ENCODE peak calls at places on chromosome 7, in nine cellular contexts. One of them, this sample, is unnamed.
A peak's percentile ranks its signal among the peaks of the same experiment; 100 is the strongest.

GRCh38 chr7:29196191-29196590 is 1.6 kb downstream of the CHN2 start:
- DNase-seq in kidney glomerular epithelial cell: no peak
- DNase-seq in germinal center: no peak
- DNase-seq in AG09319: no peak
- DNase-seq in Calu3: no peak
- DNase-seq in AG08396: no peak
- DNase-seq in pons: peak; percentile 46
- DNase-seq in stimulated activated CD8-positive, alpha-beta memory T cell treated with anti-CD3 and anti-CD28 coated beads, Interleukin-2, amount 100 ng/mL, for 48 hours: no peak
- DNase-seq in activated CD8-positive, alpha-beta memory T cell treated with anti-CD3 and anti-CD28 coated beads, Interleukin-2, amount 50 U/mL, for 4 hours: no peak
- DNase-seq in this sample: no peak

GRCh38 chr7:44595934-44596635 is 10.3 kb upstream of the OGDH start:
- DNase-seq in AG08396: no peak
- DNase-seq in activated CD8-positive, alpha-beta memory T cell treated with anti-CD3 and anti-CD28 coated beads, Interleukin-2, amount 50 U/mL, for 4 hours: no peak
- DNase-seq in AG09319: no peak
- DNase-seq in germinal center: no peak
- DNase-seq in kidney glomerular epithelial cell: peak; percentile 26
- DNase-seq in Calu3: no peak
- DNase-seq in stimulated activated CD8-positive, alpha-beta memory T cell treated with anti-CD3 and anti-CD28 coated beads, Interleukin-2, amount 100 ng/mL, for 48 hours: no peak
- DNase-seq in pons: no peak
- DNase-seq in this sample: no peak

GRCh38 chr7:44385384-44386138 is 60.2 kb upstream of the CAMK2B start:
- DNase-seq in germinal center: no peak
- DNase-seq in kidney glomerular epithelial cell: peak; percentile 29
- DNase-seq in AG09319: no peak
- DNase-seq in Calu3: no peak
- DNase-seq in activated CD8-positive, alpha-beta memory T cell treated with anti-CD3 and anti-CD28 coated beads, Interleukin-2, amount 50 U/mL, for 4 hours: no peak
- DNase-seq in AG08396: no peak
- DNase-seq in stimulated activated CD8-positive, alpha-beta memory T cell treated with anti-CD3 and anti-CD28 coated beads, Interleukin-2, amount 100 ng/mL, for 48 hours: no peak
- DNase-seq in pons: peak; percentile 28
- DNase-seq in this sample: no peak

GRCh38 chr7:35353481-35353880 is 99.6 kb upstream of the TBX20 start:
- DNase-seq in pons: no peak
- DNase-seq in Calu3: no peak
- DNase-seq in germinal center: no peak
- DNase-seq in AG09319: no peak
- DNase-seq in stimulated activated CD8-positive, alpha-beta memory T cell treated with anti-CD3 and anti-CD28 coated beads, Interleukin-2, amount 100 ng/mL, for 48 hours: no peak
- DNase-seq in kidney glomerular epithelial cell: no peak
- DNase-seq in AG08396: no peak
- DNase-seq in activated CD8-positive, alpha-beta memory T cell treated with anti-CD3 and anti-CD28 coated beads, Interleukin-2, amount 50 U/mL, for 4 hours: no peak
- DNase-seq in this sample: no peak

GRCh38 chr7:5397657-5398237 is 25.9 kb downstream of the TNRC18 start:
- DNase-seq in germinal center: no peak
- DNase-seq in Calu3: no peak
- DNase-seq in AG09319: no peak
- DNase-seq in stimulated activated CD8-positive, alpha-beta memory T cell treated with anti-CD3 and anti-CD28 coated beads, Interleukin-2, amount 100 ng/mL, for 48 hours: no peak
- DNase-seq in kidney glomerular epithelial cell: no peak
- DNase-seq in activated CD8-positive, alpha-beta memory T cell treated with anti-CD3 and anti-CD28 coated beads, Interleukin-2, amount 50 U/mL, for 4 hours: no peak
- DNase-seq in pons: no peak
- DNase-seq in AG08396: no peak
- DNase-seq in this sample: no peak

GRCh38 chr7:142866361-142867096 is 11.7 kb downstream of the EPHB6 start:
- DNase-seq in germinal center: no peak
- DNase-seq in AG08396: peak; percentile 53
- DNase-seq in pons: no peak
- DNase-seq in Calu3: peak; percentile 74
- DNase-seq in kidney glomerular epithelial cell: peak; percentile 11
- DNase-seq in activated CD8-positive, alpha-beta memory T cell treated with anti-CD3 and anti-CD28 coated beads, Interleukin-2, amount 50 U/mL, for 4 hours: no peak
- DNase-seq in AG09319: no peak
- DNase-seq in stimulated activated CD8-positive, alpha-beta memory T cell treated with anti-CD3 and anti-CD28 coated beads, Interleukin-2, amount 100 ng/mL, for 48 hours: no peak
- DNase-seq in this sample: no peak

GRCh38 chr7:107951172-107951787 is 51.7 kb downstream of the LAMB1 start:
- DNase-seq in AG09319: no peak
- DNase-seq in germinal center: no peak
- DNase-seq in Calu3: no peak
- DNase-seq in pons: no peak
- DNase-seq in activated CD8-positive, alpha-beta memory T cell treated with anti-CD3 and anti-CD28 coated beads, Interleukin-2, amount 50 U/mL, for 4 hours: no peak
- DNase-seq in stimulated activated CD8-positive, alpha-beta memory T cell treated with anti-CD3 and anti-CD28 coated beads, Interleukin-2, amount 100 ng/mL, for 48 hours: no peak
- DNase-seq in AG08396: no peak
- DNase-seq in kidney glomerular epithelial cell: no peak
- DNase-seq in this sample: no peak

GRCh38 chr7:128063025-128063560 is 31.9 kb upstream of the LRRC4 start:
- DNase-seq in AG09319: no peak
- DNase-seq in Calu3: no peak
- DNase-seq in kidney glomerular epithelial cell: no peak
- DNase-seq in activated CD8-positive, alpha-beta memory T cell treated with anti-CD3 and anti-CD28 coated beads, Interleukin-2, amount 50 U/mL, for 4 hours: no peak
- DNase-seq in stimulated activated CD8-positive, alpha-beta memory T cell treated with anti-CD3 and anti-CD28 coated beads, Interleukin-2, amount 100 ng/mL, for 48 hours: no peak
- DNase-seq in germinal center: no peak
- DNase-seq in AG08396: no peak
- DNase-seq in pons: no peak
- DNase-seq in this sample: no peak

GRCh38 chr7:48301201-48301600 is 129.9 kb downstream of the ABCA13 start:
- DNase-seq in pons: no peak
- DNase-seq in activated CD8-positive, alpha-beta memory T cell treated with anti-CD3 and anti-CD28 coated beads, Interleukin-2, amount 50 U/mL, for 4 hours: no peak
- DNase-seq in AG09319: no peak
- DNase-seq in germinal center: no peak
- DNase-seq in AG08396: no peak
- DNase-seq in stimulated activated CD8-positive, alpha-beta memory T cell treated with anti-CD3 and anti-CD28 coated beads, Interleukin-2, amount 100 ng/mL, for 48 hours: no peak
- DNase-seq in kidney glomerular epithelial cell: no peak
- DNase-seq in Calu3: no peak
- DNase-seq in this sample: no peak

GRCh38 chr7:103962070-103962469 is 27.4 kb downstream of the RELN start:
- DNase-seq in kidney glomerular epithelial cell: peak; percentile 72
- DNase-seq in germinal center: no peak
- DNase-seq in AG09319: no peak
- DNase-seq in stimulated activated CD8-positive, alpha-beta memory T cell treated with anti-CD3 and anti-CD28 coated beads, Interleukin-2, amount 100 ng/mL, for 48 hours: no peak
- DNase-seq in pons: no peak
- DNase-seq in Calu3: no peak
- DNase-seq in activated CD8-positive, alpha-beta memory T cell treated with anti-CD3 and anti-CD28 coated beads, Interleukin-2, amount 50 U/mL, for 4 hours: no peak
- DNase-seq in AG08396: no peak
- DNase-seq in this sample: no peak

GRCh38 chr7:127485482-127485881 is 93.0 kb upstream of the ZNF800 start:
- DNase-seq in activated CD8-positive, alpha-beta memory T cell treated with anti-CD3 and anti-CD28 coated beads, Interleukin-2, amount 50 U/mL, for 4 hours: no peak
- DNase-seq in kidney glomerular epithelial cell: no peak
- DNase-seq in pons: no peak
- DNase-seq in germinal center: no peak
- DNase-seq in Calu3: no peak
- DNase-seq in stimulated activated CD8-positive, alpha-beta memory T cell treated with anti-CD3 and anti-CD28 coated beads, Interleukin-2, amount 100 ng/mL, for 48 hours: no peak
- DNase-seq in AG09319: no peak
- DNase-seq in AG08396: no peak
- DNase-seq in this sample: no peak

GRCh38 chr7:464712-465461 is 54.8 kb downstream of the PDGFA start:
- DNase-seq in Calu3: no peak
- DNase-seq in activated CD8-positive, alpha-beta memory T cell treated with anti-CD3 and anti-CD28 coated beads, Interleukin-2, amount 50 U/mL, for 4 hours: peak; percentile 9
- DNase-seq in kidney glomerular epithelial cell: no peak
- DNase-seq in AG09319: peak; percentile 39
- DNase-seq in germinal center: no peak
- DNase-seq in AG08396: no peak
- DNase-seq in pons: no peak
- DNase-seq in stimulated activated CD8-positive, alpha-beta memory T cell treated with anti-CD3 and anti-CD28 coated beads, Interleukin-2, amount 100 ng/mL, for 48 hours: no peak
- DNase-seq in this sample: peak; percentile 39

GRCh38 chr7:3152714-3153113 is 109.0 kb upstream of the CARD11 start:
- DNase-seq in stimulated activated CD8-positive, alpha-beta memory T cell treated with anti-CD3 and anti-CD28 coated beads, Interleukin-2, amount 100 ng/mL, for 48 hours: no peak
- DNase-seq in AG08396: no peak
- DNase-seq in AG09319: no peak
- DNase-seq in kidney glomerular epithelial cell: no peak
- DNase-seq in pons: no peak
- DNase-seq in activated CD8-positive, alpha-beta memory T cell treated with anti-CD3 and anti-CD28 coated beads, Interleukin-2, amount 50 U/mL, for 4 hours: no peak
- DNase-seq in germinal center: no peak
- DNase-seq in Calu3: no peak
- DNase-seq in this sample: no peak

GRCh38 chr7:90383422-90383821 is 19.8 kb upstream of the CLDN12 start:
- DNase-seq in stimulated activated CD8-positive, alpha-beta memory T cell treated with anti-CD3 and anti-CD28 coated beads, Interleukin-2, amount 100 ng/mL, for 48 hours: no peak
- DNase-seq in AG09319: no peak
- DNase-seq in AG08396: peak; percentile 16
- DNase-seq in activated CD8-positive, alpha-beta memory T cell treated with anti-CD3 and anti-CD28 coated beads, Interleukin-2, amount 50 U/mL, for 4 hours: no peak
- DNase-seq in pons: no peak
- DNase-seq in Calu3: no peak
- DNase-seq in kidney glomerular epithelial cell: peak; percentile 25
- DNase-seq in germinal center: no peak
- DNase-seq in this sample: no peak

GRCh38 chr7:138097064-138097741 is 20.9 kb downstream of the AKR1D1 start:
- DNase-seq in AG08396: no peak
- DNase-seq in activated CD8-positive, alpha-beta memory T cell treated with anti-CD3 and anti-CD28 coated beads, Interleukin-2, amount 50 U/mL, for 4 hours: no peak
- DNase-seq in kidney glomerular epithelial cell: peak; percentile 10
- DNase-seq in Calu3: peak; percentile 52
- DNase-seq in AG09319: no peak
- DNase-seq in pons: peak; percentile 18
- DNase-seq in germinal center: no peak
- DNase-seq in stimulated activated CD8-positive, alpha-beta memory T cell treated with anti-CD3 and anti-CD28 coated beads, Interleukin-2, amount 100 ng/mL, for 48 hours: no peak
- DNase-seq in this sample: no peak

GRCh38 chr7:26675143-26675887 is 189.1 kb downstream of the SKAP2 start:
- DNase-seq in pons: no peak
- DNase-seq in AG09319: no peak
- DNase-seq in stimulated activated CD8-positive, alpha-beta memory T cell treated with anti-CD3 and anti-CD28 coated beads, Interleukin-2, amount 100 ng/mL, for 48 hours: no peak
- DNase-seq in Calu3: no peak
- DNase-seq in AG08396: peak; percentile 14
- DNase-seq in germinal center: no peak
- DNase-seq in kidney glomerular epithelial cell: peak; percentile 48
- DNase-seq in activated CD8-positive, alpha-beta memory T cell treated with anti-CD3 and anti-CD28 coated beads, Interleukin-2, amount 50 U/mL, for 4 hours: no peak
- DNase-seq in this sample: no peak

GRCh38 chr7:3911685-3912084 is 610.6 kb downstream of the SDK1 start:
- DNase-seq in germinal center: no peak
- DNase-seq in Calu3: peak; percentile 58
- DNase-seq in stimulated activated CD8-positive, alpha-beta memory T cell treated with anti-CD3 and anti-CD28 coated beads, Interleukin-2, amount 100 ng/mL, for 48 hours: no peak
- DNase-seq in AG09319: no peak
- DNase-seq in kidney glomerular epithelial cell: peak; percentile 43
- DNase-seq in AG08396: no peak
- DNase-seq in pons: no peak
- DNase-seq in activated CD8-positive, alpha-beta memory T cell treated with anti-CD3 and anti-CD28 coated beads, Interleukin-2, amount 50 U/mL, for 4 hours: no peak
- DNase-seq in this sample: no peak

GRCh38 chr7:149854611-149855367 is 16.6 kb downstream of the ZNF862 start:
- DNase-seq in AG09319: no peak
- DNase-seq in activated CD8-positive, alpha-beta memory T cell treated with anti-CD3 and anti-CD28 coated beads, Interleukin-2, amount 50 U/mL, for 4 hours: no peak
- DNase-seq in AG08396: peak; percentile 64
- DNase-seq in germinal center: no peak
- DNase-seq in pons: peak; percentile 49
- DNase-seq in stimulated activated CD8-positive, alpha-beta memory T cell treated with anti-CD3 and anti-CD28 coated beads, Interleukin-2, amount 100 ng/mL, for 48 hours: no peak
- DNase-seq in Calu3: peak; percentile 48
- DNase-seq in kidney glomerular epithelial cell: peak; percentile 4
- DNase-seq in this sample: no peak

GRCh38 chr7:50502001-50502684 is 52.0 kb upstream of the FIGNL1 start:
- DNase-seq in stimulated activated CD8-positive, alpha-beta memory T cell treated with anti-CD3 and anti-CD28 coated beads, Interleukin-2, amount 100 ng/mL, for 48 hours: no peak
- DNase-seq in AG09319: peak; percentile 54
- DNase-seq in Calu3: no peak
- DNase-seq in germinal center: no peak
- DNase-seq in kidney glomerular epithelial cell: peak; percentile 41
- DNase-seq in activated CD8-positive, alpha-beta memory T cell treated with anti-CD3 and anti-CD28 coated beads, Interleukin-2, amount 50 U/mL, for 4 hours: no peak
- DNase-seq in pons: no peak
- DNase-seq in AG08396: peak; percentile 75
- DNase-seq in this sample: no peak

GRCh38 chr7:1900847-1901246 is 230.8 kb downstream of the ELFN1 start:
- DNase-seq in activated CD8-positive, alpha-beta memory T cell treated with anti-CD3 and anti-CD28 coated beads, Interleukin-2, amount 50 U/mL, for 4 hours: no peak
- DNase-seq in kidney glomerular epithelial cell: no peak
- DNase-seq in germinal center: no peak
- DNase-seq in AG09319: no peak
- DNase-seq in AG08396: no peak
- DNase-seq in Calu3: no peak
- DNase-seq in stimulated activated CD8-positive, alpha-beta memory T cell treated with anti-CD3 and anti-CD28 coated beads, Interleukin-2, amount 100 ng/mL, for 48 hours: no peak
- DNase-seq in pons: no peak
- DNase-seq in this sample: peak; percentile 32